ENCODE peak calls at places on chromosomes 11 and 22, in five cellular contexts. G is A549, V is HCT116, D is endothelial cell of umbilical vein, Z is right lobe of liver. T is an unnamed sample. For H3K9me3, the result is how much of the 10 kb centered on the place peaks cover.

GRCh38 chr11:129846508-129847335 is 31.1 kb downstream of the TMEM45B start:
- DNase-seq in G (no peak), V (no peak), D (no peak), Z (no peak), T (no peak)

GRCh38 chr11:126857860-126858808 is 142.4 kb downstream of the KIRREL3 start:
- DNase-seq in G (no peak), V (no peak), D (no peak), Z (no peak), T (peak)

GRCh38 chr11:115927823-115928329 is 423.7 kb upstream of the CADM1 start:
- DNase-seq in G (no peak), V (no peak), D (no peak), Z (no peak), T (no peak)

GRCh38 chr11:1937616-1938342 is 9.4 kb upstream of the MRPL23 start:
- DNase-seq in G (no peak), V (no peak), D (no peak), Z (peak), T (no peak)

GRCh38 chr11:105100206-105100605 is 39.4 kb downstream of the CARD18 start:
- DNase-seq in G (no peak), V (no peak), D (peak), Z (no peak), T (no peak)

GRCh38 chr22:19880786-19881569 is 26.3 kb upstream of the GNB1L start:
- DNase-seq in G (peak), V (peak), D (peak), Z (peak), T (peak)

GRCh38 chr11:61281581-61282250 is 13.4 kb downstream of the VWCE start:
- DNase-seq in G (peak), V (peak), D (peak), Z (peak), T (peak)

GRCh38 chr22:31139866-31140716 is at the start of gene PLA2G3:
- DNase-seq in G (no peak), V (no peak), D (peak), Z (no peak), T (no peak)

GRCh38 chr22:50599816-50600454 is 658 bp upstream of the MAPK8IP2 start:
- DNase-seq in G (no peak), V (no peak), D (peak), Z (peak), T (peak)

GRCh38 chr22:33357894-33358440 is 299.8 kb upstream of the SYN3 start:
- DNase-seq in G (no peak), V (no peak), D (no peak), Z (no peak), T (no peak)

GRCh38 chr22:44410396-44411056 is 87.5 kb downstream of the RTL6 start:
- DNase-seq in G (no peak), V (no peak), D (no peak), Z (no peak), T (no peak)

GRCh38 chr11:17703951-17704350 is 15.4 kb upstream of the MYOD1 start:
- DNase-seq in G (no peak), V (peak), D (peak), Z (no peak), T (no peak)

GRCh38 chr11:125146232-125146631 is 18.3 kb upstream of the PKNOX2 start:
- DNase-seq in G (no peak), V (no peak), D (no peak), Z (no peak), T (no peak)

GRCh38 chr11:73055002-73055401 is 87.1 kb downstream of the FCHSD2 start:
- DNase-seq in G (no peak), V (no peak), D (no peak), Z (no peak), T (no peak)

GRCh38 chr22:37208401-37209139 is 3.7 kb downstream of the SSTR3 start:
- DNase-seq in G (no peak), V (no peak), D (no peak), Z (peak), T (peak)

GRCh38 chr22:37210041-37210803 is 2.1 kb downstream of the SSTR3 start:
- DNase-seq in G (no peak), V (no peak), D (no peak), Z (peak), T (no peak)

GRCh38 chr22:37207981-37208380 is 4.3 kb downstream of the SSTR3 start:
- DNase-seq in G (no peak), V (no peak), D (no peak), Z (peak), T (no peak)

GRCh38 chr22:37211075-37211852 is 1.0 kb downstream of the SSTR3 start:
- DNase-seq in G (no peak), V (no peak), D (no peak), Z (peak), T (peak)

GRCh38 chr22:37209140-37209845 is 3.0 kb downstream of the SSTR3 start:
- DNase-seq in G (no peak), V (no peak), D (no peak), Z (peak), T (no peak)
- H3K9me3 ChIP-seq in G (under half), V (under half), D (under half), Z (under half), T (under half)

DNA sequence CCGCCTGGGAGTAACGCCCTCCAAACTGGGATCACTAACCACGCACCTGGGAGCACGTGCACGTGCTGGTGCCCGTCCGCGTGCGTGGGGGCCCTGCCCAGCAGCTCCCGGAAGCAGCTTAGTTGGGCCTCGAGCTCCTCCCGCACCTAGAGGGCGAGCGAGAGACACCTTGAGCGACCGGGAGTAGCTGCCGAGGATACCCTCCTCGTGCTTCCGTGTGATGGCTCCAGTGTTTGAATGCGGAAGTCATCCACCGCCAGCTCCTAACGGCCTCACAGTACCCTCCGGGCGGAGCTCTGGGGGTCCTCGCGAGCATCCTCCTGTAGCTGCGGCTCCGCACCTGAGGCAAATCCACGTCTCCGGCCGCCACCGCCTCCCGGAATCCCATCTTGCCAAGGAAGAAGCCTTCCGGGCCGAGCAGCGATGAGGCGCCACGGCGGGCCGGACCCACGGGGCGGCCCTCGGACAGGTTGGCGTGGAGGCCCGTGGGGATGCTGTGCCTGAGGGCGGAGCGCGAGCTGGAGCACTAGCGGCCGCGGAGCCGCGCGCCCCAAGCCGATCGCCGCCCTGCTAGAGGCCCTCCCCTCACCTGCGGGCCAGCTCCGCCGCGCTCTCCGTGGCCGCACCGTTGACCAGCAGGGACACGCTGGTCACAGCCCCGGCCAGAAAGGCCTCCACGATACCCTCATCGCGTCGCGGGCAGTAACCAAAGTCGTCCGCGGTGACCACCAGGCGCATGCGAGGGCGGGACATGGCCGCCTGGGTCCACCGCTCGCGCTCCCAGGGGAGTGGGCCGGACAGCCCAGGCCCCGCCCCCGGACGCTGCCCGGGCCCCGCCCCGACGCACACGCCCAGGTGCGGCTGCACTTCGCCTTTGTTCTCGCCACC is at the start of gene YDJC:
- DNase-seq in G (peak), V (peak), D (peak), Z (peak), T (peak)
- TF ChIP-seq POLR2A in G (peak), V (peak), D (peak), Z (peak), T (peak)

GRCh38 chr22:26303475-26303874 is 125.6 kb upstream of the ASPHD2 start:
- DNase-seq in G (no peak), V (no peak), D (no peak), Z (no peak), T (no peak)
- H3K9me3 ChIP-seq in G (under half), V (under half), D (under half), Z (under half), T (under half)

DNA sequence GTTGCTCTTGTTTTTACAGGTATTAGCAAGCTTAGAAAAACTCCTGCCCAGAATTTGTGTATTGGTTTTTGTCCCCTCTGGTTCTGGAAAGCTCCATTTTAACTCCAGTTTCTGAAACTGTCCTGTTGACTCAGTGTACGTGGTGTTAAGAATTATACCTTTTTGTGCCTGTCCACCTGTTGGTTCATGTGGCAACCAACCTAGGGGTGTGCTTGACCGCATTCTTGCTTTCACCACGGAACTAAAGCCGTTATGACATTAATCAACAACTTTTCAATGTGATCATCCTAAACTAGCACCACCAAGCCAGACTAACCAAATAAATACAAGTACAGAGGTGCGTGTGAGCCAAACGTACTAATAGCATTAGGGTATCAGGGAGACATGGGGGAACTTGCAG is 56.0 kb upstream of the PTH start:
- DNase-seq in G (no peak), V (no peak), D (no peak), Z (no peak), T (no peak)
- TF ChIP-seq POLR2A in G (no peak), V (no peak), D (no peak), Z (no peak), T (no peak)